ENCODE peak calls at places on chromosomes 3 and 15, in eight cellular contexts. K, P, X, Z, E, I, L and H are unnamed samples.

GRCh38 chr15:69807752-69808151 is 290.0 kb downstream of the TLE3 start:
- DNase-seq in K (peak), P (no peak), X (no peak), Z (peak), E (no peak), I (peak), L (no peak), H (peak)

GRCh38 chr3:157174265-157174615 is 14.3 kb upstream of the CCNL1 start:
- DNase-seq in K (peak), P (no peak), X (no peak), Z (no peak), E (peak), I (no peak), L (peak), H (no peak)

GRCh38 chr3:125694761-125695294 is 99.5 kb upstream of the OSBPL11 start:
- DNase-seq in K (no peak), P (no peak), X (no peak), Z (no peak), E (peak), I (no peak), L (no peak), H (no peak)

GRCh38 chr15:66936115-66936863 is 129.1 kb upstream of the SMAD3 start:
- DNase-seq in K (peak), P (peak), X (no peak), Z (no peak), E (peak), I (no peak), L (no peak), H (peak)

GRCh38 chr3:195270350-195271115 is 426 bp downstream of the XXYLT1 start:
- DNase-seq in K (peak), P (no peak), X (peak), Z (peak), E (peak), I (no peak), L (peak), H (peak)

GRCh38 chr3:12796171-12797123 is at the start of gene CAND2:
- DNase-seq in K (peak), P (no peak), X (peak), Z (peak), E (peak), I (no peak), L (peak), H (peak)

GRCh38 chr3:29156071-29156715 is 124.7 kb upstream of the RBMS3 start:
- DNase-seq in K (peak), P (no peak), X (no peak), Z (no peak), E (no peak), I (no peak), L (no peak), H (no peak)

GRCh38 chr3:111967651-111968274 is 11.1 kb upstream of the ABHD10 start:
- DNase-seq in K (peak), P (peak), X (peak), Z (peak), E (peak), I (peak), L (peak), H (peak)

GRCh38 chr3:105334138-105334882 is 32.4 kb upstream of the ALCAM start:
- DNase-seq in K (no peak), P (no peak), X (no peak), Z (peak), E (no peak), I (no peak), L (no peak), H (peak)

GRCh38 chr3:128083980-128084674 is 31.9 kb downstream of the SEC61A1 start:
- DNase-seq in K (no peak), P (no peak), X (no peak), Z (peak), E (peak), I (no peak), L (no peak), H (peak)

GRCh38 chr15:98547741-98548166 is 100.6 kb upstream of the IGF1R start:
- DNase-seq in K (peak), P (no peak), X (peak), Z (peak), E (no peak), I (peak), L (no peak), H (peak)

GRCh38 chr15:44713006-44713966 is 2.0 kb downstream of the B2M start:
- DNase-seq in K (no peak), P (no peak), X (no peak), Z (peak), E (no peak), I (no peak), L (no peak), H (peak)

GRCh38 chr3:143716731-143717130 is 131.5 kb downstream of the SLC9A9 start:
- DNase-seq in K (no peak), P (no peak), X (no peak), Z (no peak), E (no peak), I (no peak), L (no peak), H (peak)

GRCh38 chr3:184132947-184133346 is 2.2 kb upstream of the EIF2B5 start:
- DNase-seq in K (no peak), P (no peak), X (no peak), Z (no peak), E (no peak), I (no peak), L (no peak), H (no peak)

GRCh38 chr3:108012304-108012703 is 78.5 kb downstream of the CD47 start:
- DNase-seq in K (no peak), P (no peak), X (no peak), Z (no peak), E (no peak), I (no peak), L (no peak), H (no peak)

GRCh38 chr3:64815195-64815627 is 127.4 kb upstream of the ADAMTS9 start:
- DNase-seq in K (no peak), P (no peak), X (no peak), Z (peak), E (no peak), I (no peak), L (no peak), H (peak)

DNA sequence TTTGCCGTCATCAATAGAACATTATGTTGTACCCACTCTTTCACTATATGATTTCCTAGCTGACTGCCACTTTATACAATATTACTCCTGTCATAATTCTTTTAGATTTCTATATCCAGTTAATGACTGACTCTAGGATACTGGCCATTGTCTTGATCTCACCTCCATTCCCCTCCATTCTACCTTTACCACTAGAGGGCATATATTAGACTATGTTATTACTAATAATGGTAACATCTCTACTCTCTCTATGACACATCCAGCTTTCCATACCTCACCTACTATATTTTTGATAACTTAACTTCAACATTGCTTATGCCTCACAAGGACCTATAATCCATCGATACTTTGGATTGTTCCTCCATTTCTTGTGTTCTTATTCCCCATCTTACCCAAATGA is 31.4 kb upstream of the POU1F1 start:
- DNase-seq in K (no peak), P (no peak), X (no peak), Z (peak), E (no peak), I (no peak), L (no peak), H (peak)
- TF ChIP-seq CTCF in K (no peak), P (no peak), X (no peak), Z (peak), E (no peak), I (peak), L (no peak), H (peak)

GRCh38 chr3:42600958-42601675 is 631 bp downstream of the NKTR start:
- DNase-seq in K (peak), P (no peak), X (peak), Z (peak), E (peak), I (peak), L (no peak), H (peak)
- TF ChIP-seq CTCF in K (peak), P (no peak), X (peak), Z (peak), E (no peak), I (peak), L (no peak), H (peak)

DNA sequence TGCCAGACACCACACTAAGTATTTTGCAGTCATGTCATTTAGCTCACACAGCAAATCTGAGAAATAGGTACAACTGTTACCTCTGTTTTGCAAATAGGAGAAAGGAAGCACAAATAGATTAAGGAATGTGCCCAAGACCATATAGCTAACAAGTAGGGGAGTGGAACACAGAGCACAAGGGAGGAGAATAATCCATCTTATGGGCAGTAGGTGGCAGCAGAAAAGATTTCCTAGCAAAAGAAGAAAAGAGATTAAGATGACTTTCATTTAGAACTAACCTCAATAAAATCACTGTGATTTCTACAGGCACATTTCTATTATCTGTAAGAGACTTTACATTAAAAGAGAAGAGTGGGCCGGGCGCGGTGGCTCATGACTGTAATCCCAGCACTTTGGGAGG is 49.1 kb downstream of the NR1I2 start:
- DNase-seq in K (no peak), P (no peak), X (no peak), Z (peak), E (no peak), I (no peak), L (no peak), H (no peak)
- TF ChIP-seq CTCF in K (no peak), P (no peak), X (no peak), Z (peak), E (no peak), I (no peak), L (no peak), H (peak)

GRCh38 chr3:129382366-129382765 is 46.1 kb downstream of the EFCAB12 start:
- DNase-seq in K (no peak), P (no peak), X (no peak), Z (no peak), E (no peak), I (no peak), L (no peak), H (no peak)

GRCh38 chr3:129383292-129383860 is 45.1 kb downstream of the EFCAB12 start:
- DNase-seq in K (peak), P (peak), X (peak), Z (peak), E (peak), I (no peak), L (peak), H (peak)

GRCh38 chr3:129377615-129378014 is 50.8 kb downstream of the EFCAB12 start:
- DNase-seq in K (no peak), P (no peak), X (no peak), Z (no peak), E (no peak), I (no peak), L (peak), H (no peak)

GRCh38 chr3:129378949-129379348 is 49.5 kb downstream of the EFCAB12 start:
- DNase-seq in K (no peak), P (no peak), X (no peak), Z (no peak), E (no peak), I (no peak), L (peak), H (no peak)

DNA sequence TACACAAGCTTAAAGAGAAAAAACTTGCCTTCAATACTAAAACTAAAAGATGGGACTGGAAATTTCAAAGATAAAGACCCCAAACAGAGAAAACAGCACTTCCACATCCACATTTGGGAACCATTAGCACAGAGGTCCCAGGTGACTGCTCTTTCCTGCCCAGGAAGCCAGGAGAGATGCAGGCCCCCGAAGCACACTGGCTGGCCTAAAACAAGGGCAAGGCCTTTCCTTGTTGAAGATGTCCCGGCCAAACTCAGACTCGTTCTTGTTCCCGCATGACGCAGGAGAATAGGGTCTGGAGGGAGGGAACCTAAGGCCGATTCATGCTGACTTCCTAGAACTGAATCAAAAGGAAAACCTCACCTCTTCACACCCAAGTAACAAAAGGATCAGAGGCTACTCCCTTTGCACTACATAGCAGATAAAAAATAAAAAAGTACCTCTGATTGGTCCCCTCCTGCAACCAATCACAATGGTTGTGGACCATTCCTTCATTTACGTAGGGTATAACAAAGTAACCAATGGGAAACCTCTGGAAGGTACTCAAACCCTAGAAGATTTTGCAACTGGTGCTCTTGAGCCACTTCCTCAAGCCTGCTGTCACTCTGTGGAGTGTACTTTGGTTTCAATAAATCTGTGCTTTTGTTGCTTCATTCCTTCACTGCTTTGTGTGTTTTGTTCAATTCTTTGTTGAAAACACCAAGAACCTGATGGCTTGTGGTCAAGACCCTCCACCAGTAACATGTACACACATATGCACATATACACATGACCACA is 48.7 kb downstream of the EFCAB12 start:
- DNase-seq in K (no peak), P (no peak), X (no peak), Z (no peak), E (no peak), I (no peak), L (no peak), H (no peak)
- TF ChIP-seq CTCF in K (no peak), P (no peak), X (no peak), Z (no peak), E (no peak), I (no peak), L (no peak), H (no peak)

DNA sequence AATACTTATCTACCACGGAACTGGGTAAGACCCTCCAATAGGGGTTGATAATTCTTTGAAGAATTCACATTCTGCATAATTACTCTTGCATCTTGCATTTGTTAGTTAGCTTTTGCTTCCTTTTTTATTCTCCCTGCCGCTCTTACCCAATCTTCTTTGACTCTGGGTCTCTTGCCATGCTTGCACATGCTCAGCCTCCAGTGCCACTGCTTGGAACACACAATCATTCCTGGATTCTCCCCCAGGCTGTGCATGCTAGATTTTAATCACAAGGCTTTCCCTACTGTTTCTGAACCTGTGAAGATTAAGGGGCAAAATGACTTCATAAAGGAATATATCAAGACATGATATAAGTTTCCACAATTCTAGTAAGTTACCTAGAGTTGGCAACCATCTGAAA is 133.1 kb downstream of the IL1RAP start:
- DNase-seq in K (no peak), P (no peak), X (no peak), Z (no peak), E (no peak), I (no peak), L (no peak), H (no peak)
- TF ChIP-seq CTCF in K (no peak), P (no peak), X (no peak), Z (no peak), E (no peak), I (no peak), L (no peak), H (no peak)

GRCh38 chr15:74869726-74870407 is 3.3 kb downstream of the SCAMP2 start:
- DNase-seq in K (peak), P (no peak), X (peak), Z (peak), E (peak), I (peak), L (no peak), H (peak)

GRCh38 chr15:74870496-74871213 is 2.5 kb downstream of the SCAMP2 start:
- DNase-seq in K (no peak), P (no peak), X (no peak), Z (peak), E (no peak), I (no peak), L (no peak), H (no peak)

GRCh38 chr15:74872702-74873035 is 496 bp downstream of the SCAMP2 start:
- DNase-seq in K (no peak), P (no peak), X (no peak), Z (no peak), E (no peak), I (no peak), L (no peak), H (no peak)

GRCh38 chr15:74873036-74873755 is at the start of gene SCAMP2:
- DNase-seq in K (peak), P (peak), X (peak), Z (peak), E (peak), I (peak), L (peak), H (peak)

DNA sequence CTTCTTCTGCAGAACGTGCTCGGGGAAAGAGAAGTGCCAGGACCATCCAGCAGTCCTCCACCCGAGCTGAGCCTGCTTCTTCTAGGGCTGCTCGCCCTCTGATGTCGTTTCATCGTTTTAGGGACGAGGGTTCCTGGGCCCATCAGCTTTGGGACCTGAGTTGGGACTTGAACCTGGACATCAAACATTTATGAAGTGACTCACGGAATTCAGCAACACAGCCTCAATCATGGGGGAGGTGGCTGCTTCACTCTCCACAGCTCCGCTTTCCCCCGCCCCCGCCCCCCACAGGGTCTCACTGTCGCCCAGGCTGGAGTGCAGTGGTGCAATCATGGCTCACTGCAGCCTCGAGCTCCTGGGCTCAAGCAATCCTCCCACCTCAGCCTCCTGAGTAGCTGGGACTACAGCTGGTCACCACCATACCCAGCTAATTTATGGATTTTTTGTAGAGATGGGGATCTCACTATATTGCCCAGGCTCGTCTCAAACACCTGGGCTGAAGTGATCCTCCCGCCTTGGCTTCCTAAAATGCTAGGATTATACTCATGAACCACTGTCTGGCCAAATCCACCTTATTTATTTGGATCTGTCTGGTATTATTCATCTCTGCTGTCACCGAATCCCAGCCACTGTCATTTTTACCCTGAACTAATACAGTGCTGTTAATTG is 725 bp upstream of the SCAMP2 start:
- DNase-seq in K (no peak), P (no peak), X (no peak), Z (peak), E (peak), I (no peak), L (no peak), H (peak)
- TF ChIP-seq CTCF in K (no peak), P (no peak), X (no peak), Z (no peak), E (no peak), I (no peak), L (no peak), H (no peak)

DNA sequence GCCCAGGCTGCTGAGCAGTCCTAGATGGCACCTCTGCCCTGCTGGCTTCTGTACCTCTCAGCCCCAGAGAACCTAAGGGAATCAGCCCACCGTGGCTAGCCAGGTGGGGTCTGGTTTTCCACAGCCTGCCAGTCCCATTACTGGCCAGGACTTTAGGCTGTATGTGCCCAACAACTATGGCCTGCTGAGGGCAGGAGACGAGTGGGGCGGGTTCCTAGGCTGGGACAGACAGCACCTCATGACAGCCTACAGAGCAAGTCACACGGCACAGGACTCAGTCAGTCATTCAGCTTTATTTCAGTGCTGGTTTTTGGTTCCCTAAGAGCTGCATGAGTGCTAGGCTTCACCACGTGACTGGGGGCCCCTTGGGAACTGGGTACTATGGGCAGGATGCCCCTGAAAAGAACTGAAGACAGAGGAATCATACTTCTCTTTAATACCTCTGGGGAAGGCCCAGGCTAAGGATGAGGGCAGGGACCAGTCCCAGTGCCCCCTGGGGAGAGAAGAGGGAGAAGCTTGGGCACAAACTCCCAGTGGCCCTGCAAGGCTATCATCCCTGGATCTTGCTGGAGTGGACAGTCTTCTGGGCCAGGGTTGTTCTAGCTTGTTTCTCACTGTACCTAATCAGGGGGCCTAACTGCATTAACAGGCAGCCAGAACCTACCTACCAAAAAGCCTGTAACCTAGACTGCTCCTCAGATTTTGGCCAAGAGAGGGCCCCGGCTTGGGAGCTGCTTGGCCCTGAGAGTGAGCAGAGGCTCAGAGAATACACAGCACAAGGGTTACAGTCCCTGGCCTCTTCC is 14.8 kb downstream of the CLK3 start:
- DNase-seq in K (no peak), P (no peak), X (no peak), Z (peak), E (no peak), I (no peak), L (no peak), H (no peak)
- TF ChIP-seq CTCF in K (no peak), P (no peak), X (no peak), Z (peak), E (no peak), I (no peak), L (no peak), H (peak)